ENCODE peak calls at places on chromosomes 11 and 22, in nine cellular contexts. A, J, V, C, G, N, H, O and S are unnamed samples.

GRCh38 chr11:65593518-65594414 is 1.8 kb downstream of the KCNK7 start:
- DNase-seq in J (peak), V (peak), A (no peak), C (peak), O (peak), H (no peak), G (no peak), N (peak), S (peak)

GRCh38 chr11:1827095-1827797 is 7.5 kb upstream of the SYT8 start:
- DNase-seq in A (peak), C (peak), H (peak), V (no peak), G (no peak), O (peak), J (no peak), N (no peak), S (no peak)

GRCh38 chr11:69645801-69646492 is 5.0 kb downstream of the CCND1 start:
- DNase-seq in H (no peak), G (no peak), N (no peak), A (no peak), V (no peak), C (no peak), O (no peak), J (no peak), S (no peak)

GRCh38 chr11:443542-444199 is 1.9 kb upstream of the ANO9 start:
- DNase-seq in A (no peak), C (no peak), J (no peak), N (no peak), G (no peak), V (no peak), O (no peak), H (peak), S (no peak)

GRCh38 chr22:24159650-24160049 is 21.6 kb upstream of the SUSD2 start:
- DNase-seq in N (no peak), G (no peak), C (no peak), A (no peak), O (no peak), V (no peak), H (peak), J (no peak), S (no peak)

GRCh38 chr22:46453829-46454220 is 83.6 kb downstream of the CELSR1 start:
- DNase-seq in A (no peak), N (no peak), V (no peak), C (no peak), G (no peak), O (no peak), J (no peak), H (no peak), S (no peak)

GRCh38 chr11:41486436-41486835 is 27.0 kb upstream of the LRRC4C start:
- DNase-seq in N (no peak), V (no peak), J (no peak), A (no peak), C (no peak), G (no peak), O (no peak), H (no peak), S (no peak)

GRCh38 chr11:103532133-103532788 is 423.0 kb downstream of the DYNC2H1 start:
- DNase-seq in C (no peak), J (no peak), N (no peak), A (no peak), V (no peak), G (no peak), H (peak), O (no peak), S (no peak)

GRCh38 chr11:78039919-78040671 is 17.0 kb upstream of the KCTD14 start:
- DNase-seq in N (peak), G (no peak), V (peak), C (no peak), J (peak), O (peak), A (peak), H (peak), S (no peak)